ENCODE peak calls at places on chromosomes 16 and 17, in ten cellular contexts. E is lower lobe of right lung, Z is fibroblast of lung, B is body of pancreas, J is left ventricle myocardium inferior, G is tibial nerve, Q is ovary, M is SK-N-SH, N is heart right ventricle, O is adrenal gland. I is an unnamed sample. For H3K4me1, the result is how much of the 10 kb centered on the place peaks cover.

GRCh38 chr17:15399443-15399842 is 58.0 kb upstream of the TEKT3 start:
- DNase-seq in J (no peak), E (no peak), O (no peak), Z (no peak), Q (no peak), N (no peak), B (no peak), G (no peak), M (no peak), I (no peak)

GRCh38 chr16:30185141-30185682 is 1.8 kb downstream of the CORO1A start:
- DNase-seq in O (no peak), Q (peak), B (peak), J (peak), G (no peak), E (peak), N (peak), M (peak), Z (no peak), I (peak)

GRCh38 chr17:40828454-40829039 is 6.1 kb upstream of the KRT10 start:
- DNase-seq in N (no peak), B (no peak), Q (no peak), M (no peak), O (no peak), J (no peak), Z (peak), G (no peak), E (no peak), I (no peak)

GRCh38 chr17:66562119-66562518 is 259.7 kb downstream of the PRKCA start:
- DNase-seq in Q (no peak), B (no peak), M (no peak), E (no peak), G (no peak), Z (no peak), O (no peak), N (no peak), J (no peak), I (no peak)

GRCh38 chr17:491086-492014 is 138.7 kb upstream of the RPH3AL start:
- DNase-seq in Z (peak), M (peak), B (peak), J (peak), G (no peak), Q (peak), O (peak), E (peak), N (peak), I (peak)

GRCh38 chr17:77435272-77436057 is 294.7 kb downstream of the SEC14L1 start:
- DNase-seq in E (no peak), N (no peak), O (no peak), J (no peak), Q (no peak), Z (no peak), M (no peak), G (no peak), B (no peak), I (no peak)

GRCh38 chr17:7656958-7657715 is 6.4 kb downstream of the ATP1B2 start:
- DNase-seq in O (peak), B (peak), M (peak), E (no peak), Z (peak), Q (peak), G (no peak), N (peak), J (peak), I (no peak)

GRCh38 chr16:86258713-86259112 is 251.6 kb upstream of the FOXF1 start:
- DNase-seq in J (no peak), O (no peak), M (no peak), Z (peak), Q (no peak), N (no peak), G (no peak), E (no peak), B (no peak), I (no peak)

GRCh38 chr17:16492613-16493290 is 759 bp upstream of the LRRC75A start:
- DNase-seq in Z (no peak), G (no peak), Q (no peak), B (no peak), E (no peak), O (no peak), M (no peak), N (no peak), J (no peak), I (no peak)

GRCh38 chr17:75364078-75364477 is 41.4 kb downstream of the GRB2 start:
- DNase-seq in Q (no peak), Z (peak), J (no peak), M (no peak), E (no peak), O (no peak), G (no peak), N (no peak), B (no peak), I (no peak)

GRCh38 chr17:6940186-6940649 is 55.6 kb upstream of the ALOX12 start:
- DNase-seq in N (no peak), J (no peak), Z (no peak), G (no peak), E (no peak), Q (no peak), O (peak), M (peak), B (no peak), I (no peak)

GRCh38 chr16:62638964-62639861 is 603.0 kb upstream of the CDH8 start:
- DNase-seq in G (no peak), E (no peak), Z (no peak), M (no peak), N (no peak), B (no peak), J (no peak), Q (no peak), O (no peak), I (no peak)

GRCh38 chr17:81444610-81445339 is 49.5 kb downstream of the BAHCC1 start:
- DNase-seq in M (no peak), G (no peak), J (no peak), N (no peak), E (no peak), O (no peak), Q (no peak), Z (no peak), B (no peak), I (no peak)

GRCh38 chr16:13306153-13306552 is 404.8 kb downstream of the SHISA9 start:
- DNase-seq in J (no peak), B (no peak), O (no peak), G (no peak), Q (no peak), N (no peak), Z (no peak), E (no peak), M (no peak), I (no peak)

GRCh38 chr16:55933038-55933437 is 57.9 kb upstream of the CES5A start:
- DNase-seq in O (no peak), G (no peak), Q (no peak), M (no peak), Z (no peak), B (no peak), J (no peak), N (no peak), E (no peak), I (no peak)

GRCh38 chr16:23532448-23532847 is 22.2 kb upstream of the GGA2 start:
- DNase-seq in Z (no peak), B (no peak), O (no peak), G (no peak), E (no peak), M (no peak), J (no peak), Q (no peak), N (no peak), I (no peak)

GRCh38 chr17:80024206-80024972 is 11.3 kb downstream of the TBC1D16 start:
- DNase-seq in G (no peak), Z (no peak), E (no peak), N (no peak), O (no peak), M (no peak), B (no peak), J (no peak), Q (no peak), I (no peak)

GRCh38 chr17:61399131-61400057 is at the start of gene TBX2:
- DNase-seq in M (peak), N (peak), J (peak), G (peak), Z (peak), E (peak), Q (peak), O (peak), B (peak), I (peak)

GRCh38 chr17:36717088-36717487 is 115.7 kb downstream of the MRM1 start:
- DNase-seq in O (no peak), J (no peak), N (no peak), Q (no peak), G (no peak), E (no peak), M (no peak), Z (no peak), B (no peak), I (no peak)

GRCh38 chr17:36846410-36847292 is 90.6 kb upstream of the LHX1 start:
- DNase-seq in N (no peak), G (no peak), Q (no peak), Z (no peak), E (no peak), B (no peak), M (no peak), J (no peak), O (no peak), I (no peak)

GRCh38 chr17:69743091-69743490 is 328.6 kb downstream of the MAP2K6 start:
- DNase-seq in J (no peak), E (no peak), Q (no peak), Z (no peak), O (no peak), M (no peak), G (no peak), B (no peak), N (no peak), I (no peak)

GRCh38 chr16:50282955-50283631 is 16.7 kb downstream of the ADCY7 start:
- DNase-seq in M (no peak), Z (no peak), Q (no peak), E (no peak), G (no peak), O (no peak), B (no peak), J (no peak), N (peak), I (no peak)

GRCh38 chr16:50282010-50282538 is 15.7 kb downstream of the ADCY7 start:
- DNase-seq in E (peak), O (peak), M (no peak), B (peak), Q (no peak), J (peak), G (no peak), N (peak), Z (peak), I (peak)

GRCh38 chr16:50279142-50279865 is 13.0 kb downstream of the ADCY7 start:
- DNase-seq in N (peak), O (peak), M (no peak), J (peak), G (no peak), Z (no peak), B (no peak), Q (peak), E (peak), I (peak)

GRCh38 chr16:50281391-50282009 is 15.1 kb downstream of the ADCY7 start:
- DNase-seq in J (no peak), M (no peak), B (no peak), Q (no peak), N (peak), O (no peak), G (no peak), Z (no peak), E (peak), I (no peak)

DNA sequence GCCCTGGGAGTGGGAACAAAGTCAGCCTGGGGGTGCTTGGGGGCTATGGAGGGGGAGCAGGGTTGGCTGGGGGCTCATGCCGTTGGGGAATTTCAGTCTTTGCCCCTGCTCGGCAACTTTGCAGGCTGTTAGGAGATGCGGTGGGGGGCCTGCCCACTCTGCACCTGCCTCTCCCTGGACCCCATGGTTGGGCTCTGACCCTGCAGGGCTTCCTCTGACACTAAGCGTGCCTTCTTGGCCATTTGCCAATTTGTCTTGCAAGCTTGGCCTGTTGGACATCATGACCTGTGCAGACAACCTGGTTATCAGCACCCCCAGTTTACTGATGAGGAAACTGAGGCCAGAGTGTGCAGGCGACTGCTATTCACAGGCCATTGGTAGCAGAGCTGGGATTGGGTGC is 14.6 kb downstream of the ADCY7 start:
- DNase-seq in Q (no peak), O (no peak), M (no peak), J (peak), E (peak), N (no peak), B (no peak), Z (no peak), G (no peak), I (no peak)
- H3K4me1 ChIP-seq in Q (under half), O (under half), M (under half), J (under half), E (half or more), N (half or more), B (under half), Z (under half), G (under half), I (under half)

DNA sequence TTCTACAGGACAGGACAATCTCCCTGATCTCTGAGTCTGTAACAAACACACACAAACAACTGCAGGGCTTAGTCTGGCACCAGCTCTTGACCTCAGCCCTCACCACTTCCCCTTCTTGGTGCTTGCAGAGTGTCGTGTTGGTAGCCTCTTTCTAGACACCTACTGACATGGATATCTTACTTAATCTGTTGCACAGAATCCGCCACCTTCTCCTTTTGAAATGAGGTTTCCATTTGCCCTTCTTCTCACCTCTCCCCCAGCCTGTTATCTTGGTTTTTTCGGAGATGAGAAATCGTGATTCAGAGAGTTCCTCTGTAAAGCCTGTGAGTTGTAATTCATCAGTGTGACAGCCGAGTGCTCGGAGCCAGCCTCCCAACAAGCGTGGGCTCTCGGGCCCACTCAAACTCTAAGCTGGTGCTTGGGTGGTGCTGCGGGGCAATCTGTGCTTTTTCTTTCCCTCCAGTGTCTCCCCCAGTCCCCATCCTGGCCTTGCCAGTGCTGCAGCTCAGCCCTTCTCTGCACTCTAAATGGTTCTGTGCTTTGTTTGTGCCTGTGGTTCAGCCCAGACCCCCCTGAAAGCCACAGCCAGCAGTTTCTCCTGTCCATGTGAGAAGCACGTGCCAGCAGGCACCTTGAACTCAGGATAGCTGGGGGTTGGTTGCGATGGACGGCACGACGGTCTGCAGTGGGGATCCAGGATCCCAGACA is 28.1 kb downstream of the KIAA0513 start:
- DNase-seq in J (no peak), E (peak), B (no peak), Q (no peak), O (peak), N (no peak), Z (peak), G (no peak), M (peak), I (peak)
- H3K27ac ChIP-seq in J (peak), E (peak), B (peak), Q (no peak), O (peak), N (peak), Z (peak), G (peak), M (peak), I (peak)

DNA sequence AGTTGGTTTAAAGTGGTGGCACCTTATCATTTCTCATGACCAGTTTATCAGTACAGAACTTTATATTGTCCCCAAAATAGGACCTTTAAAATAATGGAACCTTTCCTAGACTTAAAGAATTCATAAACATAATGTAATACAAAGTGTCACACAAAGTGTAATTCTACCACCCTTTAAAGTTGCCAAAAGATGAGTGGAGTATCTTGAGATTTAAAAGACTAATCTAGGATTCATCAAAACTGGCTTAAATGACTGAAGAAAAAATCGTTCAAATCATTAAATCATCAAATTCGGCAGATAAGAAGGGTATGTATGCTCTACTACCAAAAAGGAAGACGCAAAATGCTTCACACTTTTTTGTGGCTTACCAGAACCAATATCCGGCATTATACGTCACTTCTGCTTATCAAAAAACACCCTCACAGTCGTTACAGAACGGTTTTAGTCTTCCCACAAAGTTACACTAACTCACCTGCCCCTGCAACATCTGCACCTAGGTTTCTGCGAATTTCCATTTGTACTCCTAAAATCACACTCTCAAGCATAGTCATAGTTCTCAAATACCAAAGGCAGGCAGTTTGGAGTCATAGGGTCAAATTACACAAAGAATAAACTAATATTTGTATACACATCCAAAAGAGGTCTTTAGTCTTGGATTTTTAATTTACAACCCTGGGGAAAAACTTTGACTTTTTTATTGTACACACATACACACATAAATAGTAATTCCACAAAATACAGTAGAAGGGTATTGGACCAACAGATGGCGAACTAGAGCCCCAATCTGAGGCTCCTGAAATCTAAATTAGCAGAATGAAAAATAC is 1.4 kb upstream of the KANSL1 start:
- DNase-seq in G (no peak), O (peak), E (no peak), Z (peak), B (no peak), N (no peak), Q (no peak), J (no peak), M (peak), I (no peak)
- TF ChIP-seq CTCF in G (peak), O (peak), E (peak), Z (peak), B (peak), N (peak), Q (peak), J (peak), M (peak), I (peak)

GRCh38 chr17:42842286-42842685 is 2.1 kb upstream of the AOC2 start:
- DNase-seq in N (no peak), Z (peak), O (no peak), G (no peak), Q (no peak), M (no peak), B (no peak), J (no peak), E (no peak), I (no peak)

GRCh38 chr17:42844761-42845555 is 578 bp downstream of the AOC2 start:
- DNase-seq in B (no peak), J (no peak), Q (no peak), E (no peak), G (no peak), Z (no peak), N (no peak), O (no peak), M (no peak), I (no peak)

GRCh38 chr17:42845556-42845917 is 1.2 kb downstream of the AOC2 start:
- DNase-seq in Q (no peak), E (no peak), Z (no peak), N (no peak), O (no peak), J (no peak), G (no peak), M (no peak), B (no peak), I (no peak)

GRCh38 chr17:42844271-42844670 is at the start of gene AOC2:
- DNase-seq in N (no peak), J (no peak), Z (peak), B (no peak), G (no peak), O (peak), E (no peak), Q (no peak), M (no peak), I (no peak)

DNA sequence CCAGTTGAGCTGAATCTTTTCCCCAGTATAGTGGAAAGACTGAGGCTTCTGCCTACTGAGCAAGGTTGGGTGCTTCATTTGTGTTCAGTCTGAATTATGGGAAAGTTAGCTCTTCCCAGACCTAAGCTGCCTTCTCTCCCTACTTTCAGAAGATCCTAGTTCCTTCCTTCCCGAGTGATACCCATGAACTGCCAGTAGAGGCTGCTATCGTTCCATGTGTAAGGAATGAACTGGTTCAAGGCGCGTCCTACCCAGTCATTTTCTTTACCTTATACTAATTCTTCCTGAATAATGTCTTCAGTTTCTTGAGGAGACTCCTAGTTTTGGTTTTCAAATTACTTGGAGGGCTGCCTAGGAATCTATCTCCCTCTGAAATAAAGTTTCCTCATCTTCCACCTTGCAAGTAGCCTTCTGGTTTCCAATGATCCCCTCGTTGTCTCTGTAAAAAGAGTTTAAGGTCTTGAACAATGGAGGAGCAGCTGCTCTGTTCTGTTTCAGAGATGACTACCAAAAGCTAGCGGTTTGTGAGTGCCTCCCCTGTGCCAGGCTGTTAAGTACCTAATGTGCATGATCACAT is 934 bp upstream of the AOC2 start:
- DNase-seq in B (peak), N (no peak), M (peak), Z (peak), E (no peak), O (peak), J (no peak), G (no peak), Q (no peak), I (no peak)
- H3K4me1 ChIP-seq in B (under half), N (under half), M (under half), Z (under half), E (under half), O (under half), J (under half), G (under half), Q (under half), I (under half)

DNA sequence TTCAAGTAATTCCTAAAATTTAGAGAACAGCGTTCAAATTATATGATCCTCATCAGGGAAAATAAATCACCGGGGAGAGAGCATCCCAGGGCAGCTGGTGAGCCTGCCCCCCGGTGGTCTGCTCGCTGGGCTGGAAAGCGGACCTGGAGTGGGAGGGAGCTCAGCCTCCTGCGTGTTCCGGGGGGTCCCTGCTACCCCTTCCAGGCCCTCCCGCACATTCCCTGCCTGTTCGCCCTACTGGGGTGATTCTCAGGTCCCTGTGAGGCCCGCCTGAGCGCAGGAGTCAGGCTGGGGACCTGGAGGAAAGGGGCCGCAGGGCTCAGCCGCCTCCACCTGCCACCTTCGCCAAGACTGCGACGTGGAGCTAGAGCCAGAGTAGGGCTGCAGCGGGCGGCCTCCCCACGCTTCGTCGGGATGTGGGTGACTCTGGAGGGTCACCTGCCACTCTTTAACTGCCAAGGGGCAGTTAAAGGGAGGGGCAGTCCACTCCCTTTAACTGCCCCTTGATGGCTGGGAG is 28.8 kb downstream of the SLC7A5 start:
- DNase-seq in B (no peak), E (no peak), G (no peak), J (no peak), Q (no peak), M (no peak), N (no peak), Z (no peak), O (no peak), I (no peak)
- H3K27ac ChIP-seq in B (no peak), E (no peak), G (peak), J (no peak), Q (no peak), M (no peak), N (no peak), Z (no peak), O (no peak), I (no peak)